ENCODE peak calls at places on chromosomes 5 and 9, in seven cellular contexts. C is fibroblast of lung, U is hepatocyte, L is GM23338, M is HepG2, E is neural progenitor cell, I is HCT116. P is an unnamed sample.

GRCh38 chr5:53478411-53479044 is 1.9 kb upstream of the FST start:
- DNase-seq in C (peak), L (peak), I (peak), E (peak), M (peak), U (peak), P (peak)

GRCh38 chr5:134873494-134873893 is 677 bp upstream of the TXNDC15 start:
- DNase-seq in L (peak), E (peak), I (no peak), C (no peak), U (no peak), M (no peak), P (no peak)

GRCh38 chr5:142356318-142356715 is 31.5 kb upstream of the SPRY4 start:
- DNase-seq in C (peak), L (no peak), U (no peak), E (no peak), M (no peak), I (no peak), P (peak)

GRCh38 chr9:126275386-126276001 is 51.1 kb upstream of the MVB12B start:
- DNase-seq in C (peak), E (peak), U (no peak), L (peak), M (no peak), I (no peak), P (peak)

GRCh38 chr9:121620777-121621437 is 30.5 kb upstream of the DAB2IP start:
- DNase-seq in E (peak), U (no peak), M (peak), L (peak), I (no peak), C (peak), P (no peak)

GRCh38 chr5:155605898-155606297 is 592.3 kb downstream of the KIF4B start:
- DNase-seq in I (no peak), M (no peak), E (no peak), U (no peak), C (no peak), L (no peak), P (no peak)

GRCh38 chr9:13513262-13513661 is 233.8 kb upstream of the MPDZ start:
- DNase-seq in C (no peak), U (peak), L (no peak), M (no peak), I (no peak), E (no peak), P (no peak)

GRCh38 chr5:135085133-135085935 is 51.3 kb upstream of the PITX1 start:
- DNase-seq in M (no peak), I (peak), U (no peak), C (peak), E (no peak), L (no peak), P (peak)

GRCh38 chr5:60036539-60036938 is 143.0 kb upstream of the PDE4D start:
- DNase-seq in U (no peak), M (no peak), C (no peak), L (no peak), E (no peak), I (no peak), P (no peak)

GRCh38 chr9:136615631-136616306 is 46.9 kb upstream of the EGFL7 start:
- DNase-seq in I (no peak), C (peak), U (no peak), L (no peak), E (no peak), M (no peak), P (no peak)

GRCh38 chr5:135720191-135720590 is 114.3 kb upstream of the SLC25A48 start:
- DNase-seq in L (no peak), E (no peak), I (no peak), M (no peak), U (no peak), C (no peak), P (no peak)

GRCh38 chr5:140133514-140134167 is 7.9 kb downstream of the IGIP start:
- DNase-seq in M (no peak), E (no peak), C (no peak), L (no peak), U (no peak), I (no peak), P (no peak)

GRCh38 chr9:68778635-68779034 is 73.6 kb downstream of the PIP5K1B start:
- DNase-seq in I (no peak), C (no peak), L (no peak), E (no peak), M (no peak), U (no peak), P (no peak)

GRCh38 chr5:148393390-148393741 is 9.6 kb downstream of the FBXO38 start:
- DNase-seq in M (peak), L (peak), I (no peak), C (no peak), E (peak), U (no peak), P (no peak)

GRCh38 chr5:675111-675875 is 17.9 kb downstream of the TPPP start:
- DNase-seq in M (no peak), I (no peak), C (no peak), U (no peak), E (no peak), L (no peak), P (no peak)

GRCh38 chr5:169299146-169299545 is 1.8 kb downstream of the SLIT3 start:
- DNase-seq in L (no peak), M (no peak), I (no peak), U (no peak), C (peak), E (no peak), P (no peak)

GRCh38 chr9:120937127-120937526 is 10.5 kb upstream of the TRAF1 start:
- DNase-seq in U (no peak), L (no peak), C (peak), I (no peak), M (no peak), E (no peak), P (no peak)

GRCh38 chr9:14924821-14925220 is 14.6 kb upstream of the FREM1 start:
- DNase-seq in I (no peak), M (peak), U (no peak), L (no peak), E (no peak), C (peak), P (no peak)
- H2AFZ ChIP-seq in I (no peak), M (no peak), U (no peak), L (no peak), E (no peak), C (peak), P (no peak)

DNA sequence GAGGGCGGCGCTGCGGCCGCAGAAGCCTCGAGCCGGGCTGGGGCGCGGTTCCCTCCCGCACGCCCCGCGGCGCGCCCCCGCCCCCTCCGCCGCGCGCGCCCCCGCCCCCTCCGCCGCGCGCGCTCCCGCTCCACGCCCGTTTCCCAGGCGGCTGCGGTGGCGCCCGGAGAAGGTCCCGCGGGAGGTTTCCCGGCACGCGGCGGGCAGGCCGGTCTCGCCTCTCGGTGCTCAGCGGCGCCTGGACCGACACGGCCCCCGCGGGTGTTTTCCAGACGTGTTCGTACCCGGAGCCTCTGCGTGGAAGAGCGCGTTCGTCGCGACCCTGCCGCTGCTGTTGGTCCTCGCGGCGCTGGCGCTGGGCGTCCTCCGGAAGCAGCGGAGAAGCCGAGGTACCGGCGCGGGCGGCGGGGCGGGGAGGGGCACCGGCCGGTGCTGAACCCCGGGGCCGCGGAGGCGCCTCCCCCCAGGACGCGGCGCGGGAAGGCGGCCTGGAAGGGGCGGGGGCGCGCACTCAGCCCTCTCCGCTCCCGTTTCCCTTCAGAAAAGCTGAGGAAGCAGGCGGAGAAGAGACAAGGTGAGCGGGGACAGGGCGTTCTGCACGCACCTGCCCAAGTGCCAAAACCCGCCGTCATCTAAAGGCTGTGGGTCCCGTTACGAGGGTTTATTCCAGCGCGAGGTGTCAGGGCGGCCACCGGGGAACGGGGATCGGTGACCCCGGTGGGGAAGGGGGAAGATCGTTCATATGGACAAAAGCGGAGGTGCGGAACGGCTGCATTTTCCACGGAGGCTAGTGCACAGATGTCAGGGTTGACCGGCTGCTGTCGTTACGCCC is 13.1 kb downstream of the BTNL9 start:
- DNase-seq in U (peak), L (peak), E (peak), M (no peak), C (no peak), I (no peak), P (no peak)
- TF ChIP-seq EZH2 in U (peak), L (no peak), E (no peak), M (no peak), C (peak), I (no peak), P (peak)

DNA sequence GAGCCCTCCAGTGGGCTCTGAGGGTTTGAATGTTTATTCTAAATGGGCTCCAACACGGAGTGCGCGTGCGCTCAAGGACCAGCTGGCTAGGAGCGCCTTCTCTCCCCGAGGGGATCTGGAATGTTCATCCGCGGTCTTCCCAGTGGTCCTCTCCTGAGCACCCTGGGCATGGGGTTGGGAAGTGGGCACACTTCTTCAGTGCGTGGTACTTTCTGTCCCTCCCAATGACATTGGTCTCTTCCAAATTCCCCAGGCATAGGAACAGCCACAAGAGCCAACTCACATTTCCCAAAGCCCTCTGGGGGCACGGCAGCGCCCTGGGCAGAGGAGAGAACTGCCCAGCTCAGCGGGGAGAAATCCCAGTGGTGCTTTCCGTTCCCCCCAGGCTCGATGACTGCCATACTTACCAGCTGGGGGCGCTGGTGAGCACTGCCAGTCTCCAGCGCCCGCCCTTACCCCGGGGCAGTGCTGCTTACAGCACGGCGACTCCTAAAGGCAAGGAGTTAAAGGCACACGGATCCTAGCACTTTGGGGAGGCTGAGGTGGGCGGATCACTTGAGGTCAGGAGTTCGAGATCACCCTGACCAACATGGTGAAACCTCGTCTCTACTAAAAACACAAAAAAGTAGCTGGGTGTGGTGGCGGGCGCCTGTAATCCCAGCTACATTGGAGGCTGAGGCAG is 29.9 kb upstream of the OBP2B start:
- DNase-seq in U (peak), M (peak), E (peak), L (peak), I (peak), C (peak), P (no peak)
- H3K27ac ChIP-seq in U (peak), M (peak), E (no peak), L (peak), I (peak), C (no peak), P (no peak)

GRCh38 chr5:3303777-3304176 is 291.9 kb upstream of the IRX1 start:
- DNase-seq in I (no peak), C (peak), L (no peak), E (no peak), M (no peak), U (no peak), P (no peak)
- H2AFZ ChIP-seq in I (no peak), C (no peak), L (no peak), E (no peak), M (no peak), U (no peak), P (no peak)

GRCh38 chr5:21820527-21820926 is 1032.6 kb downstream of the CDH12 start:
- DNase-seq in I (no peak), E (no peak), L (no peak), C (no peak), M (no peak), U (no peak), P (no peak)
- TF ChIP-seq EZH2 in I (no peak), E (no peak), L (no peak), C (no peak), M (no peak), U (no peak), P (no peak)

GRCh38 chr5:14347522-14347921 is 204.4 kb downstream of the TRIO start:
- DNase-seq in E (no peak), U (no peak), L (no peak), M (no peak), C (no peak), I (no peak), P (no peak)
- H3K27ac ChIP-seq in E (no peak), U (no peak), L (peak), M (no peak), C (peak), I (no peak), P (no peak)

DNA sequence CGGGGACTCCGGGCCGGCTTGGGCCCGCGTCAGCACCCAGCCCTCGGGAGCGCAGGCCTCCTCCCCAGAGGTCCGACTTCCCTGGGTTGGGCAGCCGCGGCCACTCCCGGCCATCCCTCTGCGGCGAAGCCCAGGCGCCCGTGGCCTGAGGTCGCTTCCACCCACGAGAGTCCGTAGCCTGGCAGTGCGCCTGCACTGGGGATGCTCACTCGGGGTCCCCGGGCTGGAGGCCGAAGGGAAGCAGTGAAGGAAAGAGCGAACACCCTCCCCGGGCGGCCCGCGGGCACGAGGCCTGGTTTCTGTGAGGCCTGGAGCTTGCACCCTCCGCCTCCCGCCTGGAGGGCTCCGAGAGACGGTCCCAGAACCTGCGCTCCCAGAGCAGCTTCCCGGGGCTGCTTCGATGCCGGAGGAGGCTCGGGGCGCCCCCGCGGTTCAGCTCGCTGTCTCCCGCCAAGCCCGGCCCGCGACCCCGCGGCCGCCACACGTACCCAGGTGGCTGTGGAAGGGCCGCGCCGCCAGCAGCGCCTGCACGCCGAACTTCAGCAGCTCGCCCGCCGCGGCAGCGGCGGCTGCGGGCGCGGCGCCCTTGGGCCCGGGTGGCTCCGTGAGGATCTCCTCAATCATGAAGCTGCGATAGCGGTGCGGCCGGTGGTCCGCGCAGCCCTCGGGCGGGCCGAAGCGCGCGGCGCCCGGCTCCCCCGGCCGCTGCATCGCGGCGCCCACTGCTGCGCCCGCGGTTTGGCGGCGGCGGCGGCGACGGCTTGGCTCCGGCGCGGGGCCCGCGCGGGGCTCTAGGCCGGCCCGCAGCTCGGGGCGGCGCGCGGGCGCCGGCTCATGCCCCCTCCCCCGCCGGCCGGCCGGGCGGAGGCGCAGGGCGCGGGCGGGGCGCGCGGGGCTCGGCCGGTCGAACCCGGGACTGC is at the start of gene BARX1:
- DNase-seq in L (peak), C (no peak), U (no peak), M (no peak), E (peak), I (no peak), P (no peak)
- H2AFZ ChIP-seq in L (peak), C (no peak), U (peak), M (no peak), E (peak), I (no peak), P (peak)

GRCh38 chr9:29211681-29212589 is 1638.7 kb upstream of the C9orf72 start:
- DNase-seq in U (peak), I (no peak), M (peak), C (peak), L (peak), E (peak), P (no peak)
- TF ChIP-seq EZH2 in U (no peak), I (no peak), M (peak), C (no peak), L (peak), E (no peak), P (no peak)